ENCODE peak calls at places on chromosomes 1 and 21, in five cellular contexts. K, I, H, M and N are unnamed samples.
A peak's percentile ranks its signal among the peaks of the same experiment; 100 is the strongest.

GRCh38 chr1:109570414-109570813 is 22.0 kb downstream of the GNAI3 start:
- DNase-seq in K (no peak), I (no peak), H (no peak), M (no peak), N (no peak)

GRCh38 chr1:33300673-33301072 is 20.2 kb downstream of the A3GALT2 start:
- DNase-seq in K (no peak), I (no peak), H (peak; percentile 93), M (peak; percentile 55), N (no peak)

GRCh38 chr1:14404847-14405246 is 193.6 kb upstream of the KAZN start:
- DNase-seq in K (no peak), I (no peak), H (no peak), M (no peak), N (no peak)

GRCh38 chr1:74053407-74053806 is 144.6 kb downstream of the LRRIQ3 start:
- DNase-seq in K (no peak), I (no peak), H (no peak), M (no peak), N (no peak)

GRCh38 chr1:226417830-226418546 is 10.1 kb upstream of the PARP1 start:
- DNase-seq in K (peak; percentile 39), I (no peak), H (no peak), M (no peak), N (no peak)

GRCh38 chr1:83747853-83748482 is 251.0 kb downstream of the TTLL7 start:
- DNase-seq in K (no peak), I (no peak), H (no peak), M (no peak), N (no peak)

GRCh38 chr1:96808186-96808585 is 86.6 kb downstream of the PTBP2 start:
- DNase-seq in K (no peak), I (peak; percentile 10), H (no peak), M (no peak), N (no peak)

GRCh38 chr1:11562664-11563063 is 83.7 kb downstream of the DISP3 start:
- DNase-seq in K (no peak), I (no peak), H (no peak), M (no peak), N (no peak)

GRCh38 chr1:21853130-21853424 is 41.0 kb downstream of the LDLRAD2 start:
- DNase-seq in K (no peak), I (peak; percentile 80), H (no peak), M (no peak), N (no peak)

GRCh38 chr1:24276791-24277190 is 42.4 kb upstream of the GRHL3 start:
- DNase-seq in K (no peak), I (no peak), H (no peak), M (no peak), N (no peak)

GRCh38 chr21:29237110-29238051 is 61.3 kb upstream of the BACH1 start:
- DNase-seq in K (no peak), I (no peak), H (no peak), M (no peak), N (no peak)

GRCh38 chr1:28417441-28418277 is 48.1 kb downstream of the PHACTR4 start:
- DNase-seq in K (no peak), I (no peak), H (peak; percentile 88), M (no peak), N (no peak)

GRCh38 chr21:15330872-15331271 is 266.1 kb upstream of the NRIP1 start:
- DNase-seq in K (no peak), I (no peak), H (no peak), M (no peak), N (no peak)

GRCh38 chr1:22169816-22170215 is 26.9 kb upstream of the WNT4 start:
- DNase-seq in K (no peak), I (no peak), H (no peak), M (no peak), N (no peak)

GRCh38 chr1:212738330-212738729 is 38.7 kb upstream of the BATF3 start:
- DNase-seq in K (no peak), I (no peak), H (peak; percentile 19), M (no peak), N (no peak)

GRCh38 chr21:45355573-45355972 is 49.4 kb upstream of the COL18A1 start:
- DNase-seq in K (no peak), I (no peak), H (no peak), M (no peak), N (no peak)

GRCh38 chr1:63592536-63593302 is 492 bp upstream of the PGM1 start:
- DNase-seq in K (no peak), I (no peak), H (peak; percentile 27), M (no peak), N (no peak)

GRCh38 chr1:2556277-2557145 is at the start of gene TNFRSF14:
- DNase-seq in K (peak; percentile 81), I (peak; percentile 74), H (peak; percentile 56), M (no peak), N (peak; percentile 60)

GRCh38 chr1:154609398-154610380 is 1.7 kb upstream of the ADAR start:
- DNase-seq in K (peak; percentile 57), I (no peak), H (no peak), M (no peak), N (peak; percentile 20)

GRCh38 chr1:192610114-192610958 is 25.6 kb upstream of the RGS13 start:
- DNase-seq in K (peak; percentile 12), I (no peak), H (peak; percentile 71), M (no peak), N (no peak)

GRCh38 chr21:43818685-43819084 is 29.3 kb downstream of the RRP1 start:
- DNase-seq in K (no peak), I (no peak), H (no peak), M (no peak), N (no peak)

GRCh38 chr1:14340244-14340800 is 258.2 kb upstream of the KAZN start:
- DNase-seq in K (no peak), I (no peak), H (peak; percentile 58), M (no peak), N (no peak)

GRCh38 chr1:19044975-19045831 is 88.7 kb upstream of the IFFO2 start:
- DNase-seq in K (no peak), I (no peak), H (no peak), M (no peak), N (no peak)

GRCh38 chr1:7595338-7595737 is 175.8 kb upstream of the VAMP3 start:
- DNase-seq in K (no peak), I (no peak), H (no peak), M (no peak), N (no peak)

GRCh38 chr1:243896313-243896712 is 46.3 kb upstream of the AKT3 start:
- DNase-seq in K (no peak), I (no peak), H (no peak), M (no peak), N (no peak)

DNA sequence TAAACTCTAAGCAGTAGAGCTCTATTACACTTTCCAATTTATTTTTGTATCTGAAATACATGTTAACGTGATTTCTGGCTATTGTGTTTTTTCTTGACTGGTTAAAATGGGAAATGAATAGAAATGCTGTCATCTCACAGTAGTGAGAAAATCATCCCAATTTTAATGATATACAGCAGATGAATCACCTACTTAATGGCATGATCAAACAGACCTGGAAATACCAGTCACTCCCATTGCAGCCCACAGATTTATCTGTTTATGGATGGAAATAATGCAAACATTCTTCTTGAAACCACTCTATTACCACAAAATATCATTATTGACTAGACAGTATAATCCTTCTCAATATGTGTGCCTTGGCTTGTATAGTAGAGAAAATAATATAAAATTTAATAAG is 497.8 kb upstream of the ADAMTS5 start:
- DNase-seq in K (no peak), I (no peak), H (no peak), M (no peak), N (no peak)
- H3K9me3 ChIP-seq in K (no peaks in the 10 kb centered on the region), I (no peaks in the 10 kb centered on the region), H (no peaks in the 10 kb centered on the region), M (no peaks in the 10 kb centered on the region), N (no peaks in the 10 kb centered on the region)

GRCh38 chr1:68975534-68975933 is 478.7 kb upstream of the DEPDC1 start:
- DNase-seq in K (no peak), I (no peak), H (no peak), M (no peak), N (no peak)

GRCh38 chr1:68977211-68977610 is 480.3 kb upstream of the DEPDC1 start:
- DNase-seq in K (no peak), I (no peak), H (no peak), M (no peak), N (no peak)

GRCh38 chr1:68974447-68974846 is 477.6 kb upstream of the DEPDC1 start:
- DNase-seq in K (no peak), I (no peak), H (no peak), M (no peak), N (no peak)

GRCh38 chr1:68970571-68970970 is 473.7 kb upstream of the DEPDC1 start:
- DNase-seq in K (no peak), I (no peak), H (no peak), M (no peak), N (no peak)

DNA sequence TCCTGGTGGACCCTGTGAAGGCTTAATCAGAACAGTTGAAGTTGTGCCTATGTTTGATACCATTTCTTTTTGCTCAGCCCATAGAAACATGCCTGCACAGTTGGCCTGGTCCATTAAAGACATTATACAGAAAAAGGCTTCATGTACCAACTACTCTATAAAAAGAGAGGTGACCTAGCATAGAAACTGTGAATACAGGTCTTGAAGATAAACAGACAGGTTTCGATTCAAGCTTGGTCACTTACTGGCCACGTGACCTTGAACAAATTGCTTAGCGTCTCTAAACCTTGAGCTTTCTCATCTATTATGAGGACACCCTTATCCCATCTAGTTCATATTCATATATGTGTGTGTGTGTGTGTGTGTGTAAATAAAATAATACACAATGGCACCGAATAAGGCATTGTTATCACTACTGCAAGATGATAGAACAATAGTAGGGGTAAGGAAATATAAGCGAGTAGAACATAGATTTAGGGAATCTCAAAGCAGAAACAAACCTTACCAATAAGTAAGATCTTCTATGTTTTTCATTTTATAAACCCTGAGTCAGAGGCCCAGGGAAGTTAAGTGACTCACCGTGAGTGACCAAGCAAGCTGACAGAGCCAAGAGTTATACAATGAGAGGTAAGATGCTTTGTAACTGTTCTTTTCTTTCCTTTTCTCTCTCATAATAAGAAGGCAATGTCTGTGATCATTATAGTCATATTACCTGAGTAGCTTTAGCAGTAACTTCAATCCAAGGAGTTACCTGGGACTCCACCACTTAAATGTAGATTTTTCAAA is 476.8 kb upstream of the DEPDC1 start:
- DNase-seq in K (no peak), I (no peak), H (peak; percentile 41), M (no peak), N (no peak)
- H3K9me3 ChIP-seq in K (no peaks in the 10 kb centered on the region), I (peaks cover 2% of the 10 kb centered on the region), H (no peaks in the 10 kb centered on the region), M (no peaks in the 10 kb centered on the region), N (no peaks in the 10 kb centered on the region)

GRCh38 chr1:227576152-227576551 is 12.8 kb downstream of the ZNF678 start:
- DNase-seq in K (no peak), I (no peak), H (peak; percentile 39), M (no peak), N (no peak)
- H3K9me3 ChIP-seq in K (no peaks in the 10 kb centered on the region), I (no peaks in the 10 kb centered on the region), H (no peaks in the 10 kb centered on the region), M (no peaks in the 10 kb centered on the region), N (peaks cover 4% of the 10 kb centered on the region)

DNA sequence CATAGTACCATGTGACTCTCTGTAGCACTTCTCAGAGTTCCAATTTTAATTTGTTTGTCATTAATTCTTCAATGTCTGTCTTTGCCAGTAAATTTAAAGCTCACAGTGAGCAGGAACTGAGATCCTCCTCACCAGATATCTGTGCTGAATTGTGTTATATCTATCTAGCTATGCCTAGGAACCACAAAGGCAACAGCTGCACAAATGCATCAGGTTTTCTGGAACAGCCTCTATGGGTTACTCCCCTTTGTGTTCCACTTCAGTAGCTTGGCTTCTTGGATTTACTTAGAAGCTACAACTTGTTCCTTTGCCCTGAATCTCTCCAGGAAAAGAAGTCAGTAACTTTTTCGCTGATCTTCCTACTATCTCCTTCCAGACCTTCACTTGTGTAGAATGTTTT is 1237.8 kb upstream of the ADGRL4 start:
- DNase-seq in K (no peak), I (no peak), H (no peak), M (no peak), N (no peak)
- H3K9me3 ChIP-seq in K (no peaks in the 10 kb centered on the region), I (no peaks in the 10 kb centered on the region), H (no peaks in the 10 kb centered on the region), M (no peaks in the 10 kb centered on the region), N (no peaks in the 10 kb centered on the region)